ENCODE peak calls at places on chromosomes 3 and 15, in nine cellular contexts. One of them, this sample, is unnamed.

GRCh38 chr15:40064231-40064894 is 25.4 kb upstream of the SRP14 start:
- DNase-seq in RPMI8226: peak; percentile 38
- DNase-seq in neural crest cell: no peak
- DNase-seq in activated T-helper 1 cell treated with anti-CD3 and anti-CD28 coated beads, Interleukin-2, amount 50 U/mL, for 16 hours: no peak
- DNase-seq in spleen: peak; percentile 70
- DNase-seq in putamen: no peak
- DNase-seq in iris pigment epithelial cell: peak; percentile 98
- DNase-seq in NCI-H748 treated with DMSO at 0.1 percent for 48 hours: no peak
- DNase-seq in retinal pigment epithelial cell: no peak
- DNase-seq in this sample: no peak

GRCh38 chr15:29102911-29103824 is 166.5 kb downstream of the NSMCE3 start:
- DNase-seq in RPMI8226: no peak
- DNase-seq in neural crest cell: no peak
- DNase-seq in activated T-helper 1 cell treated with anti-CD3 and anti-CD28 coated beads, Interleukin-2, amount 50 U/mL, for 16 hours: no peak
- DNase-seq in spleen: peak; percentile 76
- DNase-seq in putamen: no peak
- DNase-seq in iris pigment epithelial cell: no peak
- DNase-seq in NCI-H748 treated with DMSO at 0.1 percent for 48 hours: no peak
- DNase-seq in retinal pigment epithelial cell: no peak
- DNase-seq in this sample: peak; percentile 64

GRCh38 chr15:71215126-71215894 is 100.0 kb downstream of the THSD4 start:
- DNase-seq in RPMI8226: no peak
- DNase-seq in neural crest cell: no peak
- DNase-seq in activated T-helper 1 cell treated with anti-CD3 and anti-CD28 coated beads, Interleukin-2, amount 50 U/mL, for 16 hours: no peak
- DNase-seq in spleen: no peak
- DNase-seq in putamen: no peak
- DNase-seq in iris pigment epithelial cell: no peak
- DNase-seq in NCI-H748 treated with DMSO at 0.1 percent for 48 hours: no peak
- DNase-seq in retinal pigment epithelial cell: no peak
- DNase-seq in this sample: no peak

GRCh38 chr3:38004415-38005075 is 14.0 kb downstream of the VILL start:
- DNase-seq in RPMI8226: peak; percentile 64
- DNase-seq in neural crest cell: peak; percentile 68
- DNase-seq in activated T-helper 1 cell treated with anti-CD3 and anti-CD28 coated beads, Interleukin-2, amount 50 U/mL, for 16 hours: no peak
- DNase-seq in spleen: peak; percentile 83
- DNase-seq in putamen: peak; percentile 80
- DNase-seq in iris pigment epithelial cell: peak; percentile 54
- DNase-seq in NCI-H748 treated with DMSO at 0.1 percent for 48 hours: peak; percentile 61
- DNase-seq in retinal pigment epithelial cell: no peak
- DNase-seq in this sample: no peak

GRCh38 chr3:62500556-62501294 is 127.4 kb upstream of the FEZF2 start:
- DNase-seq in RPMI8226: no peak
- DNase-seq in neural crest cell: no peak
- DNase-seq in activated T-helper 1 cell treated with anti-CD3 and anti-CD28 coated beads, Interleukin-2, amount 50 U/mL, for 16 hours: no peak
- DNase-seq in spleen: no peak
- DNase-seq in putamen: no peak
- DNase-seq in iris pigment epithelial cell: no peak
- DNase-seq in NCI-H748 treated with DMSO at 0.1 percent for 48 hours: no peak
- DNase-seq in retinal pigment epithelial cell: no peak
- DNase-seq in this sample: no peak

GRCh38 chr3:95343228-95343627 is 1280.4 kb downstream of the NSUN3 start:
- DNase-seq in RPMI8226: no peak
- DNase-seq in neural crest cell: no peak
- DNase-seq in activated T-helper 1 cell treated with anti-CD3 and anti-CD28 coated beads, Interleukin-2, amount 50 U/mL, for 16 hours: no peak
- DNase-seq in spleen: no peak
- DNase-seq in putamen: no peak
- DNase-seq in iris pigment epithelial cell: no peak
- DNase-seq in NCI-H748 treated with DMSO at 0.1 percent for 48 hours: no peak
- DNase-seq in retinal pigment epithelial cell: no peak
- DNase-seq in this sample: no peak

GRCh38 chr3:27504749-27505148 is 20.6 kb upstream of the SLC4A7 start:
- DNase-seq in RPMI8226: no peak
- DNase-seq in neural crest cell: no peak
- DNase-seq in activated T-helper 1 cell treated with anti-CD3 and anti-CD28 coated beads, Interleukin-2, amount 50 U/mL, for 16 hours: no peak
- DNase-seq in spleen: no peak
- DNase-seq in putamen: no peak
- DNase-seq in iris pigment epithelial cell: no peak
- DNase-seq in NCI-H748 treated with DMSO at 0.1 percent for 48 hours: no peak
- DNase-seq in retinal pigment epithelial cell: no peak
- DNase-seq in this sample: no peak

GRCh38 chr3:30524357-30525040 is 81.9 kb upstream of the TGFBR2 start:
- DNase-seq in RPMI8226: no peak
- DNase-seq in neural crest cell: no peak
- DNase-seq in activated T-helper 1 cell treated with anti-CD3 and anti-CD28 coated beads, Interleukin-2, amount 50 U/mL, for 16 hours: no peak
- DNase-seq in spleen: no peak
- DNase-seq in putamen: no peak
- DNase-seq in iris pigment epithelial cell: no peak
- DNase-seq in NCI-H748 treated with DMSO at 0.1 percent for 48 hours: no peak
- DNase-seq in retinal pigment epithelial cell: no peak
- DNase-seq in this sample: no peak

GRCh38 chr3:32472716-32473115 is 29.9 kb downstream of the CMTM6 start:
- DNase-seq in RPMI8226: no peak
- DNase-seq in neural crest cell: no peak
- DNase-seq in activated T-helper 1 cell treated with anti-CD3 and anti-CD28 coated beads, Interleukin-2, amount 50 U/mL, for 16 hours: no peak
- DNase-seq in spleen: no peak
- DNase-seq in putamen: no peak
- DNase-seq in iris pigment epithelial cell: no peak
- DNase-seq in NCI-H748 treated with DMSO at 0.1 percent for 48 hours: no peak
- DNase-seq in retinal pigment epithelial cell: no peak
- DNase-seq in this sample: no peak

GRCh38 chr3:145939431-145939830 is 221.6 kb downstream of the PLOD2 start:
- DNase-seq in RPMI8226: no peak
- DNase-seq in neural crest cell: no peak
- DNase-seq in activated T-helper 1 cell treated with anti-CD3 and anti-CD28 coated beads, Interleukin-2, amount 50 U/mL, for 16 hours: no peak
- DNase-seq in spleen: no peak
- DNase-seq in putamen: no peak
- DNase-seq in iris pigment epithelial cell: no peak
- DNase-seq in NCI-H748 treated with DMSO at 0.1 percent for 48 hours: peak; percentile 77
- DNase-seq in retinal pigment epithelial cell: no peak
- DNase-seq in this sample: no peak

GRCh38 chr3:181824961-181825360 is 113.2 kb downstream of the SOX2 start:
- DNase-seq in RPMI8226: no peak
- DNase-seq in neural crest cell: no peak
- DNase-seq in activated T-helper 1 cell treated with anti-CD3 and anti-CD28 coated beads, Interleukin-2, amount 50 U/mL, for 16 hours: no peak
- DNase-seq in spleen: no peak
- DNase-seq in putamen: no peak
- DNase-seq in iris pigment epithelial cell: no peak
- DNase-seq in NCI-H748 treated with DMSO at 0.1 percent for 48 hours: no peak
- DNase-seq in retinal pigment epithelial cell: no peak
- DNase-seq in this sample: no peak

GRCh38 chr3:3180421-3180820 is 930 bp upstream of the CRBN start:
- DNase-seq in RPMI8226: no peak
- DNase-seq in neural crest cell: no peak
- DNase-seq in activated T-helper 1 cell treated with anti-CD3 and anti-CD28 coated beads, Interleukin-2, amount 50 U/mL, for 16 hours: no peak
- DNase-seq in spleen: no peak
- DNase-seq in putamen: no peak
- DNase-seq in iris pigment epithelial cell: no peak
- DNase-seq in NCI-H748 treated with DMSO at 0.1 percent for 48 hours: no peak
- DNase-seq in retinal pigment epithelial cell: no peak
- DNase-seq in this sample: no peak

GRCh38 chr3:129936757-129937156 is 37.8 kb upstream of the TRH start:
- DNase-seq in RPMI8226: peak; percentile 43
- DNase-seq in neural crest cell: no peak
- DNase-seq in activated T-helper 1 cell treated with anti-CD3 and anti-CD28 coated beads, Interleukin-2, amount 50 U/mL, for 16 hours: no peak
- DNase-seq in spleen: peak; percentile 66
- DNase-seq in putamen: peak; percentile 50
- DNase-seq in iris pigment epithelial cell: peak; percentile 41
- DNase-seq in NCI-H748 treated with DMSO at 0.1 percent for 48 hours: peak; percentile 10
- DNase-seq in retinal pigment epithelial cell: peak; percentile 25
- DNase-seq in this sample: no peak

GRCh38 chr3:8554725-8555621 is 53.4 kb downstream of the LMCD1 start:
- DNase-seq in RPMI8226: no peak
- DNase-seq in neural crest cell: peak; percentile 23
- DNase-seq in activated T-helper 1 cell treated with anti-CD3 and anti-CD28 coated beads, Interleukin-2, amount 50 U/mL, for 16 hours: no peak
- DNase-seq in spleen: no peak
- DNase-seq in putamen: no peak
- DNase-seq in iris pigment epithelial cell: peak; percentile 77
- DNase-seq in NCI-H748 treated with DMSO at 0.1 percent for 48 hours: no peak
- DNase-seq in retinal pigment epithelial cell: no peak
- DNase-seq in this sample: peak; percentile 70

GRCh38 chr3:175956964-175957363 is 1097.8 kb downstream of the NAALADL2 start:
- DNase-seq in RPMI8226: peak; percentile 20
- DNase-seq in neural crest cell: no peak
- DNase-seq in activated T-helper 1 cell treated with anti-CD3 and anti-CD28 coated beads, Interleukin-2, amount 50 U/mL, for 16 hours: no peak
- DNase-seq in spleen: no peak
- DNase-seq in putamen: no peak
- DNase-seq in iris pigment epithelial cell: peak; percentile 19
- DNase-seq in NCI-H748 treated with DMSO at 0.1 percent for 48 hours: no peak
- DNase-seq in retinal pigment epithelial cell: no peak
- DNase-seq in this sample: no peak

GRCh38 chr3:124781706-124782376 is 51.6 kb downstream of the UMPS start:
- DNase-seq in RPMI8226: no peak
- DNase-seq in neural crest cell: no peak
- DNase-seq in activated T-helper 1 cell treated with anti-CD3 and anti-CD28 coated beads, Interleukin-2, amount 50 U/mL, for 16 hours: no peak
- DNase-seq in spleen: peak; percentile 58
- DNase-seq in putamen: no peak
- DNase-seq in iris pigment epithelial cell: no peak
- DNase-seq in NCI-H748 treated with DMSO at 0.1 percent for 48 hours: no peak
- DNase-seq in retinal pigment epithelial cell: no peak
- DNase-seq in this sample: no peak